ENCODE peak calls at places on chromosomes 7 and 10, in seven cellular contexts. N, P, X, W, G, O and K are unnamed samples.

GRCh38 chr10:58026036-58026435 is 241.7 kb downstream of the IPMK start:
- DNase-seq in N (no peak), P (no peak), X (no peak), W (no peak), G (no peak), O (no peak), K (no peak)

GRCh38 chr10:118002581-118002980 is 44.2 kb downstream of the RAB11FIP2 start:
- DNase-seq in N (no peak), P (peak), X (no peak), W (no peak), G (no peak), O (peak), K (peak)

GRCh38 chr10:16183989-16184643 is 252.7 kb upstream of the PTER start:
- DNase-seq in N (peak), P (no peak), X (no peak), W (no peak), G (no peak), O (no peak), K (no peak)

GRCh38 chr7:141045842-141046630 is 27.8 kb upstream of the TMEM178B start:
- DNase-seq in N (no peak), P (peak), X (no peak), W (no peak), G (no peak), O (no peak), K (peak)

GRCh38 chr10:70478191-70479160 is at the start of gene PALD1:
- DNase-seq in N (no peak), P (peak), X (no peak), W (peak), G (peak), O (no peak), K (peak)

GRCh38 chr10:8435186-8436055 is 380.9 kb downstream of the GATA3 start:
- DNase-seq in N (no peak), P (no peak), X (no peak), W (no peak), G (peak), O (no peak), K (peak)

GRCh38 chr7:492714-493065 is 27.0 kb downstream of the PDGFA start:
- DNase-seq in N (no peak), P (no peak), X (no peak), W (no peak), G (no peak), O (no peak), K (no peak)

GRCh38 chr10:71285180-71285545 is 33.9 kb upstream of the SLC29A3 start:
- DNase-seq in N (no peak), P (peak), X (peak), W (no peak), G (peak), O (no peak), K (peak)

GRCh38 chr10:108434818-108435217 is 1270.3 kb upstream of the SORCS1 start:
- DNase-seq in N (no peak), P (no peak), X (no peak), W (no peak), G (peak), O (no peak), K (no peak)

GRCh38 chr7:121633186-121633585 is 237.1 kb upstream of the FAM3C start:
- DNase-seq in N (no peak), P (no peak), X (no peak), W (no peak), G (no peak), O (no peak), K (no peak)

GRCh38 chr10:92150798-92151197 is 140.1 kb downstream of the CPEB3 start:
- DNase-seq in N (no peak), P (no peak), X (no peak), W (no peak), G (no peak), O (no peak), K (no peak)

GRCh38 chr7:17651296-17651695 is 289.0 kb downstream of the SNX13 start:
- DNase-seq in N (no peak), P (no peak), X (no peak), W (no peak), G (no peak), O (no peak), K (no peak)

GRCh38 chr10:73585223-73585784 is 5.8 kb downstream of the USP54 start:
- DNase-seq in N (no peak), P (peak), X (no peak), W (no peak), G (peak), O (no peak), K (no peak)

GRCh38 chr10:63702107-63702506 is 180.9 kb downstream of the REEP3 start:
- DNase-seq in N (no peak), P (no peak), X (no peak), W (no peak), G (no peak), O (no peak), K (no peak)

GRCh38 chr7:121164247-121164646 is 164.6 kb upstream of the WNT16 start:
- DNase-seq in N (no peak), P (no peak), X (no peak), W (no peak), G (no peak), O (no peak), K (no peak)

GRCh38 chr10:78291733-78292132 is 258.1 kb downstream of the RPS24 start:
- DNase-seq in N (peak), P (no peak), X (no peak), W (no peak), G (no peak), O (no peak), K (no peak)

GRCh38 chr7:35519971-35520809 is 174.7 kb downstream of the HERPUD2 start:
- DNase-seq in N (peak), P (peak), X (no peak), W (peak), G (peak), O (no peak), K (peak)